ENCODE peak calls at places on chromosomes 11 and 22, in six cellular contexts. G is right lobe of liver, P is A549, C is esophagus squamous epithelium, B is cardiac fibroblast, F is OCI-LY7. I is an unnamed sample.

GRCh38 chr22:50329236-50329635 is 2.4 kb upstream of the DENND6B start:
- DNase-seq in G (no peak), P (no peak), C (no peak), B (peak; percentile 68), F (no peak), I (no peak)

GRCh38 chr11:78168539-78169477 is 19.6 kb downstream of the KCTD21 start:
- DNase-seq in G (peak; percentile 78), P (no peak), C (no peak), B (peak; percentile 97), F (no peak), I (no peak)

GRCh38 chr11:57761301-57762234 is at the start of gene CTNND1:
- DNase-seq in G (peak; percentile 83), P (peak; percentile 98), C (no peak), B (peak; percentile 99), F (no peak), I (peak; percentile 87)

GRCh38 chr22:23219787-23220484 is 39.6 kb downstream of the BCR start:
- DNase-seq in G (peak; percentile 29), P (no peak), C (no peak), B (peak; percentile 62), F (peak; percentile 91), I (peak; percentile 56)

GRCh38 chr11:7851391-7851790 is 54.6 kb upstream of the OR5P2 start:
- DNase-seq in G (no peak), P (no peak), C (no peak), B (no peak), F (no peak), I (no peak)

GRCh38 chr11:71342951-71343827 is 90.8 kb upstream of the SHANK2 start:
- DNase-seq in G (peak; percentile 40), P (peak; percentile 60), C (no peak), B (peak; percentile 5), F (peak; percentile 62), I (peak; percentile 58)

GRCh38 chr11:126150256-126150655 is 61.2 kb downstream of the RPUSD4 start:
- DNase-seq in G (no peak), P (no peak), C (no peak), B (no peak), F (no peak), I (no peak)

GRCh38 chr11:29802522-29802921 is 214.3 kb downstream of the KCNA4 start:
- DNase-seq in G (no peak), P (no peak), C (no peak), B (no peak), F (no peak), I (no peak)

GRCh38 chr11:8649361-8649760 is 33.1 kb downstream of the TRIM66 start:
- DNase-seq in G (no peak), P (no peak), C (no peak), B (peak; percentile 61), F (no peak), I (no peak)

GRCh38 chr11:45204761-45205160 is 58.3 kb downstream of the PRDM11 start:
- DNase-seq in G (no peak), P (no peak), C (no peak), B (no peak), F (no peak), I (no peak)

GRCh38 chr11:34363363-34364084 is 5.7 kb upstream of the ABTB2 start:
- DNase-seq in G (no peak), P (no peak), C (no peak), B (no peak), F (no peak), I (no peak)

GRCh38 chr11:134387501-134387900 is 24.5 kb downstream of the B3GAT1 start:
- DNase-seq in G (no peak), P (no peak), C (no peak), B (no peak), F (no peak), I (no peak)

GRCh38 chr11:31325162-31325561 is 44.4 kb downstream of the DCDC1 start:
- DNase-seq in G (no peak), P (peak; percentile 9), C (no peak), B (peak; percentile 90), F (no peak), I (no peak)

GRCh38 chr22:45980776-45981175 is 3.8 kb upstream of the WNT7B start:
- DNase-seq in G (no peak), P (no peak), C (no peak), B (no peak), F (no peak), I (no peak)

GRCh38 chr11:120912504-120912903 is 111.4 kb upstream of the TBCEL start:
- DNase-seq in G (no peak), P (peak; percentile 51), C (no peak), B (peak; percentile 38), F (peak; percentile 46), I (peak; percentile 60)

GRCh38 chr11:18684267-18684666 is 14.3 kb upstream of the TMEM86A start:
- DNase-seq in G (no peak), P (no peak), C (no peak), B (no peak), F (no peak), I (no peak)

GRCh38 chr11:22337571-22338464 is at the start of gene SLC17A6:
- DNase-seq in G (no peak), P (peak; percentile 5), C (no peak), B (peak; percentile 47), F (peak; percentile 4), I (peak; percentile 35)

GRCh38 chr11:125995313-125995712 is 49.5 kb downstream of the VSIG10L2 start:
- DNase-seq in G (no peak), P (no peak), C (no peak), B (no peak), F (no peak), I (peak; percentile 44)

GRCh38 chr11:16547879-16548278 is 190.6 kb upstream of the C11orf58 start:
- DNase-seq in G (no peak), P (no peak), C (no peak), B (no peak), F (no peak), I (no peak)

GRCh38 chr11:73196576-73196975 is 21.5 kb upstream of the P2RY2 start:
- DNase-seq in G (no peak), P (no peak), C (no peak), B (no peak), F (no peak), I (no peak)

GRCh38 chr11:69476715-69477025 is 4.8 kb upstream of the LINC01488 start:
- DNase-seq in G (no peak), P (no peak), C (no peak), B (no peak), F (no peak), I (no peak)

GRCh38 chr11:65476632-65477270 is 22.1 kb upstream of the MALAT1 start:
- DNase-seq in G (no peak), P (no peak), C (no peak), B (no peak), F (no peak), I (peak; percentile 48)

GRCh38 chr11:130421199-130421585 is 7.2 kb downstream of the ADAMTS8 start:
- DNase-seq in G (no peak), P (no peak), C (no peak), B (no peak), F (no peak), I (no peak)

GRCh38 chr22:21761994-21762680 is 26.5 kb upstream of the YPEL1 start:
- DNase-seq in G (no peak), P (no peak), C (no peak), B (no peak), F (no peak), I (no peak)

GRCh38 chr11:120239713-120240640 is at the start of gene POU2F3:
- DNase-seq in G (no peak), P (no peak), C (no peak), B (no peak), F (no peak), I (peak; percentile 58)

DNA sequence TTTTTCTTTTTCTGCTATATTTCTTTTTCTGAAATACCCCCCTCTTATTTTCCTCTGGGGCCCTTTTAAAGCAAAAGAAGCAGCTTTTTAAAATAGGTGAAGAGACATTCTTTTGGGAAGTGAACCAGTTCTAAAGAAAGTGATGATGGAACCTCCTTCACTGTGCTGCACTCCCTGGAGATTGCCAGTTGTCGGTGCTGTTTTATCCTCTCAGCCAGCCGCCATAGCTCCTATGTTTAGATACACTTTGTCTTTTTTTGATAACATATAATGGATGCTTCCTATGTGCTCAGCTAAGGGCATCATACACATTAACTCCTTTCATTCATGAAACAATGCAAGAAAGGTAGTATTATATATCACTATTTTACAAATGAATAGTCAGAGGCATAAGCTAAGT is 14.0 kb downstream of the CFAP300 start:
- DNase-seq in G (no peak), P (no peak), C (no peak), B (peak; percentile 48), F (no peak), I (no peak)
- TF ChIP-seq CTCF in G (peak; percentile 37), P (no peak), C (no peak), B (peak; percentile 52), F (no peak), I (no peak)

DNA sequence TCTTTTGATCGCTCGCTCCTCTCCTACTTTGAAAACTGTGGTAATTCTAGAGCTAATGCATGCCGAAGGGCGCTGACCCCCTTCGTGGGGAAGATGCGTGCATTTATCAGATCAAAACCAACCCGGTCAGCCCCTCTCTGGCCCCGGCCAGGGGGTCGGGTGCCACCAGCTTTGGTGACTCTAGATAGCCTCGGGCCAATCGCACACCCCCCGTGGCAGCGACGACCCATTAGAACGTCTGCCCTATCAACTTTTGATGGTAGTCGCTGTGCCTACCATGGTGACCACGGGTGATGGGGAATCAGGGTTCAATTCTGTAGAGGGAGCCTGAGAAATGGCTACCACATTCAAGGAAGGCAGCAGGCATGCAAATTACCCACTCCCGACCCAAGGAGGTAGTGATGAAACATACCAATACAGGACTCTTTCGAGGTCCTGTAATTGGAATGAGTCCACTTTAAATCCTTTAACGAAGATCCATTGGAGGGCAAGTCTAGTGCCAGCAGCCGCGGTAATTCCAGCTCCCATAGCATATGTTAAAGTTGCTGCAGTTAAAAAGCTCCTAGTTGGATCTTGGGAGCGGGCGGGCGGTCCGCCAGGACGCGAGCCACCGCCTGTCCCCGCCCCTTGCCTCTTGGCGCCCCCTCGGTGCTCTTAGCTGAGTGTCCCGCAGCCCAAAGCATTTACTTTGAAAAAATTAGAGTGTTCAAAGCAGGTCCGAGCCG is 3898.2 kb upstream of the OR11H1 start:
- DNase-seq in G (no peak), P (no peak), C (no peak), B (no peak), F (no peak), I (peak; percentile 28)
- TF ChIP-seq CTCF in G (no peak), P (no peak), C (no peak), B (no peak), F (no peak), I (no peak)

GRCh38 chr11:99682646-99683045 is 661.9 kb downstream of the CNTN5 start:
- DNase-seq in G (no peak), P (no peak), C (no peak), B (no peak), F (no peak), I (no peak)

GRCh38 chr11:99682171-99682570 is 661.4 kb downstream of the CNTN5 start:
- DNase-seq in G (no peak), P (no peak), C (no peak), B (no peak), F (no peak), I (no peak)

GRCh38 chr11:99683933-99684332 is 663.2 kb downstream of the CNTN5 start:
- DNase-seq in G (no peak), P (no peak), C (no peak), B (no peak), F (no peak), I (no peak)

GRCh38 chr11:99687320-99687719 is 666.6 kb downstream of the CNTN5 start:
- DNase-seq in G (no peak), P (no peak), C (no peak), B (peak; percentile 16), F (no peak), I (no peak)

GRCh38 chr11:99686838-99687237 is 666.1 kb downstream of the CNTN5 start:
- DNase-seq in G (no peak), P (no peak), C (no peak), B (no peak), F (no peak), I (no peak)
- TF ChIP-seq CTCF in G (no peak), P (no peak), C (no peak), B (no peak), F (no peak), I (no peak)

GRCh38 chr11:35470616-35471015 is 51.3 kb upstream of the SLC1A2 start:
- DNase-seq in G (no peak), P (no peak), C (no peak), B (no peak), F (no peak), I (no peak)
- TF ChIP-seq CTCF in G (no peak), P (no peak), C (no peak), B (no peak), F (no peak), I (no peak)

I was measured in GM13977.